ENCODE peak calls at places on chromosomes 12 and 14, in six cellular contexts. T is HEK293T, S is ovary, X is mesendoderm, W is HS-5, E is amniotic stem cell. D is an unnamed sample.

GRCh38 chr14:95292660-95293425 is 26.9 kb downstream of the CLMN start:
- DNase-seq in T (no peak), X (no peak), W (no peak), E (no peak), S (no peak), D (no peak)

GRCh38 chr14:94177806-94178205 is 3.7 kb downstream of the PPP4R4 start:
- DNase-seq in W (no peak), E (no peak), S (no peak), X (peak; percentile 58), T (no peak), D (no peak)

GRCh38 chr12:78118036-78118435 is 287.3 kb downstream of the NAV3 start:
- DNase-seq in T (peak; percentile 20), S (no peak), X (peak; percentile 61), E (no peak), W (no peak), D (no peak)

GRCh38 chr12:4951601-4952000 is 41.9 kb downstream of the KCNA1 start:
- DNase-seq in T (no peak), X (no peak), W (no peak), S (no peak), E (no peak), D (no peak)

GRCh38 chr12:115060477-115061168 is 376.6 kb upstream of the TBX3 start:
- DNase-seq in E (no peak), X (no peak), S (no peak), T (no peak), W (no peak), D (no peak)

GRCh38 chr12:113994051-113994450 is 27.9 kb upstream of the RBM19 start:
- DNase-seq in S (no peak), X (no peak), E (no peak), W (no peak), T (no peak), D (no peak)

GRCh38 chr14:36901846-36902245 is 240.2 kb downstream of the PAX9 start:
- DNase-seq in E (no peak), X (no peak), T (no peak), W (peak; percentile 64), S (no peak), D (no peak)

GRCh38 chr12:57460457-57461325 is 1.1 kb downstream of the GLI1 start:
- DNase-seq in T (no peak), E (no peak), S (peak; percentile 53), X (peak; percentile 70), W (no peak), D (peak; percentile 84)

GRCh38 chr12:10721654-10722501 is 1.2 kb downstream of the YBX3 start:
- DNase-seq in T (peak; percentile 66), W (peak; percentile 98), X (peak; percentile 88), S (peak; percentile 97), E (peak; percentile 86), D (peak; percentile 48)

GRCh38 chr14:73307261-73307660 is 70.0 kb downstream of the PAPLN start:
- DNase-seq in E (no peak), T (no peak), X (no peak), S (no peak), W (no peak), D (no peak)

GRCh38 chr12:42704810-42705401 is 115.4 kb upstream of the PRICKLE1 start:
- DNase-seq in W (no peak), S (no peak), T (no peak), E (no peak), X (peak; percentile 85), D (no peak)

GRCh38 chr12:88638388-88638787 is 58.1 kb upstream of the KITLG start:
- DNase-seq in X (no peak), S (no peak), W (no peak), E (no peak), T (no peak), D (no peak)

GRCh38 chr14:99427632-99428315 is 52.9 kb downstream of the SETD3 start:
- DNase-seq in X (peak; percentile 76), W (peak; percentile 51), T (no peak), S (no peak), E (no peak), D (no peak)

GRCh38 chr12:39616251-39616650 is 3.4 kb downstream of the ABCD2 start:
- DNase-seq in W (no peak), T (no peak), E (no peak), S (no peak), X (no peak), D (no peak)

GRCh38 chr14:105889666-105890473 is 363.5 kb downstream of the TMEM121 start:
- DNase-seq in T (no peak), S (peak; percentile 1), X (no peak), W (no peak), E (no peak), D (no peak)

GRCh38 chr12:104064842-104065441 is 611 bp downstream of the HCFC2 start:
- DNase-seq in S (no peak), X (peak; percentile 8), W (no peak), E (no peak), T (peak; percentile 15), D (peak; percentile 24)

GRCh38 chr14:75301666-75302325 is 23.2 kb downstream of the FOS start:
- DNase-seq in E (no peak), T (no peak), W (no peak), X (no peak), S (peak; percentile 12), D (no peak)

GRCh38 chr14:95184413-95184790 is 27.1 kb upstream of the DICER1 start:
- DNase-seq in T (no peak), E (no peak), S (no peak), W (no peak), X (no peak), D (no peak)

GRCh38 chr14:105200641-105201040 is 19.5 kb upstream of the NUDT14 start:
- DNase-seq in X (no peak), W (no peak), T (no peak), S (no peak), E (no peak), D (no peak)

GRCh38 chr12:17342381-17342961 is 736.5 kb upstream of the LMO3 start:
- DNase-seq in W (no peak), E (no peak), T (no peak), X (peak; percentile 67), S (no peak), D (no peak)

GRCh38 chr12:58812229-58812628 is 108.1 kb downstream of the LRIG3 start:
- DNase-seq in T (no peak), W (no peak), X (no peak), S (no peak), E (no peak), D (no peak)